ENCODE peak calls at places on chromosome X, in seven cellular contexts. H is IMR-90, E is colonic mucosa, B is neuronal stem cell, K is endothelial cell of umbilical vein, N is fibroblast of lung, U is K562. S is an unnamed sample.

GRCh38 chrX:102958794-102959193 is 21.7 kb downstream of the RAB40AL start:
- DNase-seq in H (no peak), E (no peak), B (no peak), K (no peak), N (peak; percentile 1), U (no peak), S (no peak)

GRCh38 chrX:22589845-22590244 is 317.1 kb downstream of the CBLL2 start:
- DNase-seq in H (no peak), E (no peak), B (no peak), K (no peak), N (no peak), U (no peak), S (no peak)

GRCh38 chrX:41350976-41351569 is 17.1 kb downstream of the DDX3X start:
- DNase-seq in H (peak; percentile 22), E (no peak), B (no peak), K (peak; percentile 14), N (peak; percentile 21), U (no peak), S (no peak)

GRCh38 chrX:17442898-17443297 is 67.9 kb downstream of the NHS start:
- DNase-seq in H (no peak), E (no peak), B (no peak), K (no peak), N (no peak), U (no peak), S (no peak)

GRCh38 chrX:10620121-10620699 is at the start of gene MID1:
- DNase-seq in H (peak; percentile 80), E (peak; percentile 77), B (peak; percentile 71), K (peak; percentile 83), N (peak; percentile 83), U (no peak), S (peak; percentile 89)

GRCh38 chrX:41733939-41734338 is 10.0 kb downstream of the GPR82 start:
- DNase-seq in H (no peak), E (no peak), B (no peak), K (no peak), N (no peak), U (no peak), S (no peak)

GRCh38 chrX:100643943-100644587 is at the start of gene SRPX2:
- DNase-seq in H (peak; percentile 91), E (no peak), B (no peak), K (peak; percentile 85), N (peak; percentile 90), U (no peak), S (no peak)

GRCh38 chrX:41245641-41246040 is 88.3 kb upstream of the DDX3X start:
- DNase-seq in H (no peak), E (no peak), B (no peak), K (no peak), N (no peak), U (no peak), S (no peak)

GRCh38 chrX:153882086-153882498 is 3.9 kb downstream of the L1CAM start:
- DNase-seq in H (peak; percentile 13), E (no peak), B (no peak), K (no peak), N (no peak), U (no peak), S (peak; percentile 61)

GRCh38 chrX:15737188-15737956 is 698 bp upstream of the CA5B start:
- DNase-seq in H (peak; percentile 10), E (no peak), B (no peak), K (peak; percentile 9), N (no peak), U (no peak), S (no peak)

GRCh38 chrX:40687169-40687568 is 39.8 kb upstream of the CXorf38 start:
- DNase-seq in H (no peak), E (no peak), B (no peak), K (no peak), N (no peak), U (no peak), S (no peak)

GRCh38 chrX:33592398-33592797 is 381.0 kb upstream of the DMD start:
- DNase-seq in H (no peak), E (no peak), B (no peak), K (no peak), N (no peak), U (no peak), S (no peak)

GRCh38 chrX:103254921-103255455 is at the start of gene TCEAL8:
- DNase-seq in H (peak; percentile 74), E (peak; percentile 80), B (peak; percentile 50), K (peak; percentile 77), N (peak; percentile 77), U (peak; percentile 78), S (peak; percentile 91)

GRCh38 chrX:1051421-1051820 is 161.0 kb downstream of the CRLF2 start:
- DNase-seq in H (no peak), E (no peak), B (no peak), K (no peak), N (no peak), U (no peak), S (no peak)

GRCh38 chrX:68254738-68255645 is 178.3 kb downstream of the OPHN1 start:
- DNase-seq in H (peak; percentile 3), E (no peak), B (no peak), K (no peak), N (no peak), U (no peak), S (no peak)

GRCh38 chrX:122188751-122189150 is 995.3 kb upstream of the GRIA3 start:
- DNase-seq in H (no peak), E (no peak), B (no peak), K (no peak), N (no peak), U (no peak), S (no peak)

GRCh38 chrX:150239946-150240642 is 123.0 kb upstream of the MAMLD1 start:
- DNase-seq in H (no peak), E (no peak), B (no peak), K (no peak), N (no peak), U (no peak), S (no peak)

GRCh38 chrX:57134702-57135101 is 2.5 kb downstream of the SPIN2A start:
- DNase-seq in H (no peak), E (no peak), B (no peak), K (no peak), N (no peak), U (no peak), S (no peak)

GRCh38 chrX:154412468-154412867 is 1.1 kb downstream of the TAFAZZIN start:
- DNase-seq in H (no peak), E (peak; percentile 41), B (no peak), K (no peak), N (no peak), U (no peak), S (no peak)

GRCh38 chrX:38887222-38887621 is 86.0 kb downstream of the MID1IP1 start:
- DNase-seq in H (no peak), E (no peak), B (no peak), K (no peak), N (no peak), U (no peak), S (no peak)

GRCh38 chrX:13482764-13483552 is 86.4 kb upstream of the EGFL6 start:
- DNase-seq in H (no peak), E (peak; percentile 46), B (no peak), K (no peak), N (no peak), U (no peak), S (no peak)

GRCh38 chrX:66014560-66014959 is 25.3 kb downstream of the VSIG4 start:
- DNase-seq in H (no peak), E (no peak), B (no peak), K (no peak), N (no peak), U (no peak), S (no peak)

GRCh38 chrX:66014084-66014483 is 25.8 kb downstream of the VSIG4 start:
- DNase-seq in H (no peak), E (no peak), B (no peak), K (no peak), N (no peak), U (no peak), S (no peak)

GRCh38 chrX:66015906-66016689 is 23.8 kb downstream of the VSIG4 start:
- DNase-seq in H (no peak), E (no peak), B (no peak), K (no peak), N (no peak), U (no peak), S (no peak)

GRCh38 chrX:66016905-66017658 is 22.8 kb downstream of the VSIG4 start:
- DNase-seq in H (no peak), E (no peak), B (no peak), K (no peak), N (no peak), U (no peak), S (no peak)

GRCh38 chrX:66015152-66015827 is 24.6 kb downstream of the VSIG4 start:
- DNase-seq in H (no peak), E (no peak), B (no peak), K (no peak), N (no peak), U (peak; percentile 35), S (peak; percentile 45)
- H3K9ac ChIP-seq in H (no peak overlapping the region), E (no peak overlapping the region), B (no peak overlapping the region), K (no peak overlapping the region), N (no peak overlapping the region), U (peak overlapping the region; percentile 88), S (no peak overlapping the region)

GRCh38 chrX:9535101-9535500 is 70.2 kb downstream of the TBL1X start:
- DNase-seq in H (peak; percentile 35), E (no peak), B (no peak), K (peak; percentile 69), N (no peak), U (no peak), S (no peak)
- H3K4me3 ChIP-seq in H (no peak overlapping the region), E (no peak overlapping the region), B (no peak overlapping the region), K (no peak overlapping the region), N (no peak overlapping the region), U (no peak overlapping the region), S (no peak overlapping the region)

DNA sequence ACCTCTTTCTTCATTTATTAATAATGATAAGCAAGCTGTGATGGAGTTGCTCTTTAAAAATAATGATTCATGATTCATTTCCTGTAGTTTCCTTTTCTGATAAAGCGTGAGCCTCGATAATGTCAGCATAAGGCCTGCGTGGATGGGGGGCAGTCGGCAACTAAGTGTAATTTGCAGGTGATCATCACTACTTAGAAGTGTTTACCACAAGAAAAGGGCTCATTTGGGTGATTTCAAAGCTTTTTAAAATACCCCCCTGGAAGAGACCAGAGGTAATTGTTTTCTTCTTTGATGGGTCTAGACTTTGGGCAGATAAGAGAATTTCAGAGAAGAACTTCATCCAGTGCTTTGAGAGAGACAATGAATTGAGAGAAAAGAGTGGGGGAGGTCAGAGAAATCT is 170.8 kb upstream of the PPP1R2C start:
- DNase-seq in H (no peak), E (no peak), B (no peak), K (peak; percentile 45), N (no peak), U (no peak), S (no peak)
- H3K9ac ChIP-seq in H (no peak overlapping the region), E (no peak overlapping the region), B (no peak overlapping the region), K (no peak overlapping the region), N (no peak overlapping the region), U (no peak overlapping the region), S (no peak overlapping the region)

GRCh38 chrX:111264397-111264796 is 5.9 kb downstream of the CAPN6 start:
- DNase-seq in H (no peak), E (no peak), B (no peak), K (no peak), N (no peak), U (no peak), S (no peak)

GRCh38 chrX:111265506-111265905 is 4.8 kb downstream of the CAPN6 start:
- DNase-seq in H (no peak), E (no peak), B (no peak), K (no peak), N (no peak), U (no peak), S (no peak)

DNA sequence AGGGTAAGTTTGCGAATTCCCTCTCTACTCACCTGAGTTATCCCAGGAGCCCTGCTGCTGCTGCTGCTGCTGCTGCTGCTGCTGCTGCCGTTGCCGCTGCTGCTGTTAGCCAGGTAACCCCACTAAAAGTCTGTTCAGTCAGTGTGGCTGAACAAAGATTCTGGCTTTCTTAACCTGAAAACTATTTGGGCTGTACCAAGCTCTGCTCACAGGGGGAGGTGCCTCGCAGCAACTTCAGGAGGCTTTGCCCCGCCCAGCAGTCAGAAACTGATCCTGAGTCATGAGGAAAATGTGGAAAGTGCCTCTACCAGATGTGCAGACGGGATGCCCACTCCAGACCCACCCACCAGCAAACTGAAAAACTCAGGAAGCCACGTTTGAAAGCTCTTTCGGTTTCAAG is at the start of gene CAPN6:
- DNase-seq in H (peak; percentile 5), E (peak; percentile 22), B (peak; percentile 8), K (no peak), N (no peak), U (no peak), S (peak; percentile 73)
- H3K4me3 ChIP-seq in H (no peak within 1 kb of the TSS), E (no peak within 1 kb of the TSS), B (peak within 1 kb of the TSS; percentile 75), K (no peak within 1 kb of the TSS), N (no peak within 1 kb of the TSS), U (no peak within 1 kb of the TSS), S (no peak within 1 kb of the TSS)

S was measured in kidney.